ENCODE peak calls at places on chromosomes 16 and 17, in four cellular contexts. A is activated gamma-delta T cell treated with Interleukin-2 at 50 U/mL for 16 hours; N is neural progenitor cell; O is stimulated activated CD4-positive, alpha-beta T cell treated with anti-CD3 and anti-CD28 coated beads, Interleukin-15, amount 100 ng/mL, for 1 hour. R is an unnamed sample.

GRCh38 chr17:71975331-71975801 is 145.5 kb upstream of the SOX9 start:
- DNase-seq in N (peak), O (no peak), A (no peak), R (no peak)

GRCh38 chr16:76194621-76195015 is 82.6 kb upstream of the CNTNAP4 start:
- DNase-seq in A (no peak), O (no peak), N (no peak), R (no peak)

GRCh38 chr17:70569131-70569530 is 399.8 kb downstream of the KCNJ2 start:
- DNase-seq in N (no peak), A (no peak), O (no peak), R (no peak)

GRCh38 chr17:67582632-67583230 is 135.0 kb upstream of the NOL11 start:
- DNase-seq in N (no peak), A (no peak), O (no peak), R (no peak)

GRCh38 chr17:65523853-65524664 is 37.4 kb downstream of the AXIN2 start:
- DNase-seq in N (no peak), O (no peak), A (no peak), R (no peak)

GRCh38 chr16:14491831-14492529 is 138.1 kb downstream of the PARN start:
- DNase-seq in A (no peak), N (no peak), O (no peak), R (no peak)

GRCh38 chr17:4789951-4790704 is 1.4 kb downstream of the GLTPD2 start:
- DNase-seq in O (peak), A (peak), N (peak), R (peak)

GRCh38 chr17:64146418-64147109 is 16.6 kb upstream of the ERN1 start:
- DNase-seq in O (peak), A (peak), N (peak), R (no peak)

GRCh38 chr16:66273644-66274334 is 92.7 kb upstream of the CDH5 start:
- DNase-seq in A (no peak), O (no peak), N (no peak), R (no peak)

GRCh38 chr17:75386430-75386829 is 19.0 kb downstream of the GRB2 start:
- DNase-seq in A (no peak), O (no peak), N (no peak), R (no peak)

GRCh38 chr16:1119766-1120611 is 23.9 kb upstream of the C1QTNF8 start:
- DNase-seq in O (no peak), A (no peak), N (no peak), R (no peak)

GRCh38 chr17:53722407-53722806 is 100.3 kb upstream of the KIF2B start:
- DNase-seq in A (no peak), O (no peak), N (no peak), R (peak)